ENCODE peak calls at places on chromosomes 4 and X, in six cellular contexts. S, U, J, M, E and H are unnamed samples.

GRCh38 chr4:143195581-143195980 is 10.9 kb downstream of the USP38 start:
- DNase-seq in S (no peak), U (no peak), J (no peak), M (no peak), E (no peak), H (no peak)

GRCh38 chr4:55125763-55126541 is 557 bp upstream of the KDR start:
- DNase-seq in S (no peak), U (no peak), J (no peak), M (peak; percentile 19), E (no peak), H (no peak)

GRCh38 chr4:42296196-42296595 is 101.1 kb upstream of the SHISA3 start:
- DNase-seq in S (no peak), U (no peak), J (no peak), M (no peak), E (no peak), H (no peak)

GRCh38 chr4:111449657-111450056 is 695.6 kb upstream of the FAM241A start:
- DNase-seq in S (no peak), U (no peak), J (no peak), M (no peak), E (no peak), H (no peak)

GRCh38 chrX:130330706-130331105 is 9.0 kb upstream of the SLC25A14 start:
- DNase-seq in S (no peak), U (no peak), J (peak; percentile 78), M (peak; percentile 54), E (peak; percentile 64), H (peak; percentile 44)

GRCh38 chrX:6644411-6644810 is 109.5 kb upstream of the VCX3A start:
- DNase-seq in S (no peak), U (no peak), J (no peak), M (no peak), E (no peak), H (no peak)

GRCh38 chrX:106933538-106933961 is 13.3 kb downstream of the CLDN2 start:
- DNase-seq in S (no peak), U (no peak), J (peak; percentile 87), M (no peak), E (no peak), H (no peak)

GRCh38 chr4:168480991-168481588 is 798 bp upstream of the DDX60L start:
- DNase-seq in S (peak; percentile 41), U (no peak), J (no peak), M (peak; percentile 88), E (no peak), H (no peak)

GRCh38 chr4:105059337-105059736 is 87.3 kb upstream of the TET2 start:
- DNase-seq in S (no peak), U (no peak), J (no peak), M (no peak), E (no peak), H (no peak)

GRCh38 chrX:70444326-70445196 is at the start of gene DLG3:
- DNase-seq in S (no peak), U (no peak), J (peak; percentile 45), M (peak; percentile 55), E (no peak), H (peak; percentile 51)

GRCh38 chr4:72767903-72768817 is 199.1 kb upstream of the ADAMTS3 start:
- DNase-seq in S (peak; percentile 29), U (peak; percentile 93), J (no peak), M (peak; percentile 97), E (no peak), H (no peak)

GRCh38 chr4:153620352-153620751 is 63.7 kb upstream of the TLR2 start:
- DNase-seq in S (peak; percentile 16), U (no peak), J (no peak), M (peak; percentile 31), E (no peak), H (no peak)

GRCh38 chrX:149470960-149471359 is 34.1 kb downstream of the IDS start:
- DNase-seq in S (no peak), U (no peak), J (peak; percentile 65), M (peak; percentile 65), E (peak; percentile 90), H (peak; percentile 91)

GRCh38 chr4:48792348-48793006 is 12.4 kb upstream of the FRYL start:
- DNase-seq in S (no peak), U (no peak), J (no peak), M (peak; percentile 52), E (no peak), H (no peak)

GRCh38 chr4:42627887-42628646 is 28.8 kb downstream of the ATP8A1 start:
- DNase-seq in S (no peak), U (no peak), J (no peak), M (no peak), E (peak; percentile 90), H (no peak)

GRCh38 chrX:68723491-68724155 is 76.2 kb downstream of the STARD8 start:
- DNase-seq in S (no peak), U (no peak), J (no peak), M (no peak), E (peak; percentile 63), H (peak; percentile 22)

GRCh38 chr4:158856852-158857251 is 88.0 kb downstream of the FNIP2 start:
- DNase-seq in S (peak; percentile 8), U (peak; percentile 4), J (no peak), M (peak; percentile 80), E (no peak), H (no peak)

DNA sequence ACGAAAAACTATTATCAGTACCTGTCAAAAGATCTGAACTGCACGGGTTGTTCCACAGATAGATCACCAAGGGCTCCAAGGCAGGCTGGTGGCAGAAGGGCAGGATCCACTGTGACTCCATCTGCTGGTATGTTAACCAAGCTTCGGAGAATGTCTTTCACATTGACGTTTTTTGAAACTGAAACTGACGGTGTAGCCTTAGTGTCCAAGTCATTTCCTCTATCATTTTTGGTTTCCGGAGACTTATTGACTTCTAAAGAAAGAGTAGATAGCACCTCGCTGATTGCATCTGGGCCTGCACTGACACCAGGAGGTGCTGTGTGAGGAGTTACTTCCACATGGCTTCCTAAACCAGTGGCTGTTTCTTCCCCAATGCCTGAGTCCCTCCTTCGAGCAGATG is 186.9 kb downstream of the LRBA start:
- DNase-seq in S (no peak), U (no peak), J (no peak), M (no peak), E (peak; percentile 72), H (no peak)
- TF ChIP-seq CTCF in S (no peak), U (no peak), J (no peak), M (no peak), E (peak; percentile 41), H (no peak)

GRCh38 chrX:136199365-136199764 is 51.8 kb downstream of the MAP7D3 start:
- DNase-seq in S (peak; percentile 18), U (no peak), J (no peak), M (no peak), E (no peak), H (no peak)
- H3K4me3 ChIP-seq in S (no peak overlapping the region), U (no peak overlapping the region), J (no peak overlapping the region), M (no peak overlapping the region), E (no peak overlapping the region), H (no peak overlapping the region)

GRCh38 chr4:147596377-147596776 is 20.8 kb upstream of the TMEM184C start:
- DNase-seq in S (no peak), U (no peak), J (no peak), M (peak; percentile 54), E (no peak), H (no peak)
- TF ChIP-seq CTCF in S (no peak), U (peak; percentile 5), J (no peak), M (peak; percentile 24), E (no peak), H (no peak)

GRCh38 chrX:72714471-72714916 is 388 bp upstream of the PHKA1 start:
- DNase-seq in S (peak; percentile 18), U (peak; percentile 10), J (peak; percentile 49), M (peak; percentile 78), E (peak; percentile 75), H (peak; percentile 56)

GRCh38 chrX:72712094-72712755 is 1.9 kb downstream of the PHKA1 start:
- DNase-seq in S (no peak), U (no peak), J (no peak), M (peak; percentile 56), E (no peak), H (no peak)

GRCh38 chrX:72716766-72717165 is 2.7 kb upstream of the PHKA1 start:
- DNase-seq in S (no peak), U (no peak), J (no peak), M (no peak), E (no peak), H (no peak)

GRCh38 chrX:72715546-72715945 is 1.4 kb upstream of the PHKA1 start:
- DNase-seq in S (no peak), U (no peak), J (no peak), M (no peak), E (no peak), H (no peak)

GRCh38 chrX:72713130-72713529 is 976 bp downstream of the PHKA1 start:
- DNase-seq in S (no peak), U (no peak), J (no peak), M (peak; percentile 4), E (no peak), H (no peak)
- H3K4me3 ChIP-seq in S (peak overlapping the region; percentile 59), U (peak overlapping the region; percentile 47), J (no peak overlapping the region), M (peak overlapping the region; percentile 59), E (no peak overlapping the region), H (no peak overlapping the region)

DNA sequence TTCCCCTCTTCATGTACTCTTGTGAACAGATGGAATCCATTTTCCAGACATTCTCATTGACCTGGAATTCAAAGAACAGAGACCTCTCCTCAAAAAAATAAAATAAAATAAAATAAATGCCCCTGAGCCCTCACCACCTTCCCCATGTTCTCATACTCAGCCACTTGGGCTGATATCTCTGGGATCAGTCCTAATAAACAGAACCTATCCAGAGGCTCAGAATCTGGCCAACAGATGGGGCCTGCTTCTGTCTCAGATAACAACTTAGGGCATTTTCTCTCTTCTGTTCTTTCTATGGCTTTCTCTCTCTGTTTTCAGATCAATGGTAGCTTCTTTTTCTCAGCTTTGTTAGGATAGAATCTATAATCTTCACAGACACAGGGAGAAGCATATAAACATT is 907.0 kb downstream of the FAT4 start:
- DNase-seq in S (no peak), U (no peak), J (no peak), M (no peak), E (no peak), H (no peak)
- TF ChIP-seq CTCF in S (no peak), U (no peak), J (no peak), M (no peak), E (no peak), H (no peak)

DNA sequence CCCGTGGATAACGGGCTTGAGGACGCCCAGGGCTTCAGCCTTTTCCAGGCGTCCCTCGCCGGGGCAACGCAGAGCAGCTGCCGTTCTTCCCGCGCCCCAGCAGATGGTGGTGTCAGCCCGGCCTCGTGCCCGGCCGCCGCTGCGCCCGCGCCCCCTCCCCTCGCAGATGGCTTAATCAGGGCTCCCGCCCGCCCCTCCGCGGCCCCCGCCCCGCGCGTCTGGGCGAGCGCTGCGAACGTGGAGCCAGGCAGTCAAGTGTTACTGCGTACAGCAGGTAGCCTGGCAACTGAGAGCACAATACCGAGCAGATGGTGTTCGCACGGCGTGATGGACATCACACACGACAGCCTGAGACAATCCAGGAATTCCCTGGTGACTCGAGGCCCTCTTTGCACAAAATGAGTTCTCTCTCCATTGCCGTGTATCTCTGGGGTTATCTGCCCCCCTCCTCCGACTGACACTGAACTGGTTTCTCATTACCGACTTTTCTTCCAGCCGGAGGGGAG is 69.3 kb downstream of the MGST2 start:
- DNase-seq in S (no peak), U (peak; percentile 79), J (peak; percentile 82), M (peak; percentile 80), E (peak; percentile 95), H (peak; percentile 96)
- H3K4me3 ChIP-seq in S (peak overlapping the region; percentile 63), U (peak overlapping the region; percentile 43), J (peak overlapping the region; percentile 29), M (peak overlapping the region; percentile 61), E (peak overlapping the region; percentile 48), H (peak overlapping the region; percentile 45)